ENCODE peak calls at places on chromosomes 1 and 21, in eight cellular contexts. O is cardiac fibroblast, E is GM20000, I is cardiac muscle cell, W is dorsolateral prefrontal cortex, K is OCI-LY7, N is fibroblast of mammary gland, A is fibroblast of lung. U is an unnamed sample.

GRCh38 chr1:51330331-51331201 is at the start of gene TTC39A:
- DNase-seq in O (no peak), E (peak), I (no peak), W (no peak), K (no peak), N (no peak), A (no peak), U (no peak)

GRCh38 chr1:93763981-93764750 is 82.5 kb upstream of the BCAR3 start:
- DNase-seq in O (no peak), E (no peak), I (no peak), W (no peak), K (no peak), N (no peak), A (no peak), U (no peak)

GRCh38 chr1:218397752-218398339 is 52.7 kb downstream of the TGFB2 start:
- DNase-seq in O (peak), E (no peak), I (peak), W (no peak), K (no peak), N (peak), A (no peak), U (no peak)

GRCh38 chr21:31236528-31236927 is 107.5 kb downstream of the TIAM1 start:
- DNase-seq in O (no peak), E (no peak), I (no peak), W (no peak), K (no peak), N (no peak), A (no peak), U (no peak)

GRCh38 chr1:89823679-89824292 is 3.0 kb downstream of the LRRC8D start:
- DNase-seq in O (peak), E (no peak), I (peak), W (no peak), K (peak), N (no peak), A (no peak), U (no peak)

GRCh38 chr1:215957692-215958091 is 390.6 kb downstream of the KCTD3 start:
- DNase-seq in O (peak), E (no peak), I (peak), W (no peak), K (no peak), N (peak), A (peak), U (peak)

GRCh38 chr1:9410737-9411297 is 118.1 kb downstream of the SPSB1 start:
- DNase-seq in O (peak), E (peak), I (peak), W (no peak), K (peak), N (peak), A (peak), U (no peak)

GRCh38 chr1:202858306-202858705 is 30.6 kb downstream of the RABIF start:
- DNase-seq in O (peak), E (no peak), I (peak), W (no peak), K (no peak), N (peak), A (peak), U (no peak)

GRCh38 chr1:109084563-109085517 is 5.7 kb upstream of the TMEM167B start:
- DNase-seq in O (no peak), E (no peak), I (no peak), W (no peak), K (no peak), N (no peak), A (no peak), U (no peak)

GRCh38 chr1:87986154-87986914 is 657.7 kb downstream of the LMO4 start:
- DNase-seq in O (no peak), E (no peak), I (no peak), W (no peak), K (no peak), N (no peak), A (no peak), U (no peak)

GRCh38 chr21:31756787-31757186 is 24.9 kb upstream of the SCAF4 start:
- DNase-seq in O (no peak), E (no peak), I (no peak), W (no peak), K (no peak), N (no peak), A (no peak), U (no peak)

GRCh38 chr1:16124377-16125087 is 31.3 kb downstream of the EPHA2 start:
- DNase-seq in O (no peak), E (no peak), I (no peak), W (no peak), K (no peak), N (no peak), A (no peak), U (no peak)

GRCh38 chr1:14138135-14138506 is 438.1 kb downstream of the PRDM2 start:
- DNase-seq in O (no peak), E (no peak), I (no peak), W (no peak), K (no peak), N (no peak), A (no peak), U (no peak)

GRCh38 chr1:46181343-46182260 is 5.3 kb upstream of the P3R3URF start:
- DNase-seq in O (peak), E (no peak), I (peak), W (no peak), K (no peak), N (peak), A (peak), U (peak)

GRCh38 chr1:39899611-39900538 is 1.8 kb downstream of the MYCL start:
- DNase-seq in O (no peak), E (no peak), I (no peak), W (no peak), K (no peak), N (no peak), A (no peak), U (no peak)

GRCh38 chr1:48448932-48449331 is 23.1 kb downstream of the SPATA6 start:
- DNase-seq in O (no peak), E (no peak), I (no peak), W (no peak), K (no peak), N (no peak), A (no peak), U (no peak)

GRCh38 chr1:211381481-211382181 is 55.0 kb downstream of the TRAF5 start:
- DNase-seq in O (no peak), E (peak), I (no peak), W (no peak), K (no peak), N (no peak), A (no peak), U (no peak)

GRCh38 chr1:156641761-156642264 is at the start of gene BCAN:
- DNase-seq in O (peak), E (peak), I (peak), W (peak), K (no peak), N (no peak), A (peak), U (no peak)

GRCh38 chr21:44508426-44508710 is 31.6 kb downstream of the KRTAP10-1 start:
- DNase-seq in O (no peak), E (no peak), I (no peak), W (no peak), K (no peak), N (no peak), A (no peak), U (no peak)

GRCh38 chr1:239008568-239008967 is 377.8 kb upstream of the CHRM3 start:
- DNase-seq in O (no peak), E (no peak), I (no peak), W (no peak), K (no peak), N (no peak), A (no peak), U (no peak)
- TF ChIP-seq CTCF in O (no peak), E (no peak), I (no peak), W (no peak), K (no peak), N (no peak), A (no peak), U (peak)

GRCh38 chr1:43065191-43065590 is 106.5 kb upstream of the SLC2A1 start:
- DNase-seq in O (no peak), E (no peak), I (no peak), W (no peak), K (no peak), N (no peak), A (no peak), U (no peak)
- TF ChIP-seq CTCF in O (no peak), E (no peak), I (no peak), W (no peak), K (no peak), N (no peak), A (no peak), U (no peak)

GRCh38 chr1:160901768-160902167 is 16.8 kb upstream of the ITLN1 start:
- DNase-seq in O (no peak), E (no peak), I (peak), W (no peak), K (no peak), N (no peak), A (no peak), U (no peak)
- TF ChIP-seq CTCF in O (no peak), E (no peak), I (no peak), W (no peak), K (no peak), N (no peak), A (no peak), U (no peak)

GRCh38 chr21:18387994-18388393 is 15.6 kb downstream of the TMPRSS15 start:
- DNase-seq in O (no peak), E (no peak), I (no peak), W (no peak), K (peak), N (no peak), A (no peak), U (no peak)

GRCh38 chr21:18382141-18382540 is 21.4 kb downstream of the TMPRSS15 start:
- DNase-seq in O (no peak), E (no peak), I (no peak), W (no peak), K (peak), N (no peak), A (no peak), U (no peak)

DNA sequence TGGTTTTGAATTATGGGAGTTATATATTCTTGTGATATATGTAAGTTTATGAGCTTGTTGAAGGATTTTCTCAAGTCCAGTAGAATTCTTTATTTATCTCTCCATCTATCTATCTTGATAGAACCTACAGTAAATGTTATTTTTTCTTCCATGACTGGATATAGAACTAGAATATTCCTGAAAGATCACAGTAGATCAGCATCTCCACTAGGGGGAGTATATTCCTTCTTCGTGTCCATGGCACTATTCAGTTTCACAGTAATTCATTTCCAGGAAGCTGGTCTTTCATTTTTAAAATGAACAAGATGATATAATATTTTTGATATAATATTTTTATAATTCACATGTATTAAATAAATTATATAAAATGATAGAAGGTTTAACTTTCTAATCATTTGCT is 18.8 kb downstream of the TMPRSS15 start:
- DNase-seq in O (peak), E (no peak), I (no peak), W (no peak), K (peak), N (peak), A (no peak), U (no peak)
- TF ChIP-seq CTCF in O (peak), E (peak), I (peak), W (peak), K (peak), N (peak), A (peak), U (peak)

GRCh38 chr1:100750002-100750885 is 30.7 kb downstream of the VCAM1 start:
- DNase-seq in O (no peak), E (no peak), I (no peak), W (no peak), K (no peak), N (no peak), A (no peak), U (no peak)
- TF ChIP-seq CTCF in O (no peak), E (no peak), I (no peak), W (no peak), K (peak), N (no peak), A (no peak), U (no peak)

GRCh38 chr1:230976825-230977747 is 1.6 kb downstream of the TTC13 start:
- DNase-seq in O (no peak), E (peak), I (no peak), W (no peak), K (peak), N (no peak), A (no peak), U (no peak)
- TF ChIP-seq CTCF in O (no peak), E (no peak), I (no peak), W (no peak), K (no peak), N (no peak), A (no peak), U (no peak)

DNA sequence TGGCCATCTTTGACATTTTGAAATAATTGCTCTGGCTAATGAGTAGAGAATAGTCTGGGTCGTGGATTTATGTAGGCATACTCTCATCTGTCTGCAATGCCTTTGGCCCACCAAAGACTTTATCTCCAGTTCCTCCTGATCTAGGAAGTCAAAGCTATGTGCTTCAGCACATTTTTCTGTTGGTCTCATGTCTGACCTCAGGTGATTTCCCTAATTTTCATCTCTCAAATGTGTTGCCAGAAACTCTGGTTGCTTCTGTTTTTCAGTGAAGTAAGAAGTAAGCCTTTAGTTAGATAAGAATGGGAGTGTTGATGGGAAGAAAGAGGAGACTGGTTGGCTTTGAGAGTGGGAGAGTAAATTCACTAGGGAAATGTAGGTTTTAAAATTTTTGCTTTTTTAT is 66.4 kb downstream of the GPR88 start:
- DNase-seq in O (no peak), E (no peak), I (no peak), W (no peak), K (no peak), N (no peak), A (no peak), U (no peak)
- TF ChIP-seq CTCF in O (no peak), E (no peak), I (no peak), W (no peak), K (no peak), N (no peak), A (no peak), U (no peak)

GRCh38 chr1:168092566-168093355 is 44.0 kb downstream of the GPR161 start:
- DNase-seq in O (peak), E (no peak), I (peak), W (no peak), K (no peak), N (peak), A (peak), U (peak)
- TF ChIP-seq CTCF in O (peak), E (no peak), I (peak), W (no peak), K (peak), N (no peak), A (peak), U (peak)

GRCh38 chr1:58356402-58356801 is 190.1 kb downstream of the OMA1 start:
- DNase-seq in O (no peak), E (no peak), I (no peak), W (no peak), K (no peak), N (no peak), A (no peak), U (no peak)

GRCh38 chr1:58353168-58353567 is 193.4 kb downstream of the OMA1 start:
- DNase-seq in O (no peak), E (no peak), I (no peak), W (no peak), K (no peak), N (no peak), A (no peak), U (no peak)

GRCh38 chr1:58358311-58358710 is 188.2 kb downstream of the OMA1 start:
- DNase-seq in O (peak), E (no peak), I (peak), W (no peak), K (no peak), N (peak), A (peak), U (peak)

GRCh38 chr1:58352476-58353092 is 193.9 kb downstream of the OMA1 start:
- DNase-seq in O (no peak), E (no peak), I (no peak), W (no peak), K (no peak), N (no peak), A (no peak), U (no peak)
- TF ChIP-seq CTCF in O (no peak), E (no peak), I (no peak), W (no peak), K (peak), N (no peak), A (no peak), U (peak)